ENCODE peak calls at places on chromosome 11, in four cellular contexts. One of them, this sample, is unnamed.

GRCh38 chr11:60851327-60852059 is 4.3 kb downstream of the PTGDR2 start:
- DNase-seq in nephron progenitor cell: no peak
- DNase-seq in stimulated activated CD8-positive, alpha-beta memory T cell treated with anti-CD3 and anti-CD28 coated beads, Interleukin-4, amount 100 ng/mL, for 1 hour: no peak
- DNase-seq in fibroblast of the conjunctiva: no peak
- DNase-seq in this sample: no peak

GRCh38 chr11:35785287-35786167 is 123.0 kb downstream of the TRIM44 start:
- DNase-seq in fibroblast of the conjunctiva: no peak
- DNase-seq in nephron progenitor cell: no peak
- DNase-seq in stimulated activated CD8-positive, alpha-beta memory T cell treated with anti-CD3 and anti-CD28 coated beads, Interleukin-4, amount 100 ng/mL, for 1 hour: no peak
- DNase-seq in this sample: no peak

GRCh38 chr11:46865340-46865739 is 19.3 kb upstream of the CKAP5 start:
- DNase-seq in nephron progenitor cell: no peak
- DNase-seq in stimulated activated CD8-positive, alpha-beta memory T cell treated with anti-CD3 and anti-CD28 coated beads, Interleukin-4, amount 100 ng/mL, for 1 hour: no peak
- DNase-seq in fibroblast of the conjunctiva: peak
- DNase-seq in this sample: no peak

GRCh38 chr11:119318240-119319135 is 1.6 kb upstream of the MCAM start:
- DNase-seq in fibroblast of the conjunctiva: no peak
- DNase-seq in stimulated activated CD8-positive, alpha-beta memory T cell treated with anti-CD3 and anti-CD28 coated beads, Interleukin-4, amount 100 ng/mL, for 1 hour: no peak
- DNase-seq in nephron progenitor cell: no peak
- DNase-seq in this sample: no peak

GRCh38 chr11:70247042-70247709 is 23.3 kb upstream of the PPFIA1 start:
- DNase-seq in nephron progenitor cell: no peak
- DNase-seq in fibroblast of the conjunctiva: no peak
- DNase-seq in stimulated activated CD8-positive, alpha-beta memory T cell treated with anti-CD3 and anti-CD28 coated beads, Interleukin-4, amount 100 ng/mL, for 1 hour: no peak
- DNase-seq in this sample: no peak

GRCh38 chr11:926341-926916 is 759 bp downstream of the AP2A2 start:
- DNase-seq in fibroblast of the conjunctiva: peak
- DNase-seq in nephron progenitor cell: peak
- DNase-seq in stimulated activated CD8-positive, alpha-beta memory T cell treated with anti-CD3 and anti-CD28 coated beads, Interleukin-4, amount 100 ng/mL, for 1 hour: no peak
- DNase-seq in this sample: no peak

GRCh38 chr11:94876645-94877445 is 96.5 kb downstream of the CWC15 start:
- DNase-seq in nephron progenitor cell: peak
- DNase-seq in fibroblast of the conjunctiva: peak
- DNase-seq in stimulated activated CD8-positive, alpha-beta memory T cell treated with anti-CD3 and anti-CD28 coated beads, Interleukin-4, amount 100 ng/mL, for 1 hour: peak
- DNase-seq in this sample: peak

GRCh38 chr11:108698844-108699642 is 34.2 kb downstream of the DDX10 start:
- DNase-seq in nephron progenitor cell: no peak
- DNase-seq in fibroblast of the conjunctiva: no peak
- DNase-seq in stimulated activated CD8-positive, alpha-beta memory T cell treated with anti-CD3 and anti-CD28 coated beads, Interleukin-4, amount 100 ng/mL, for 1 hour: no peak
- DNase-seq in this sample: no peak

GRCh38 chr11:117634756-117635593 is 162.0 kb downstream of the DSCAML1 start:
- DNase-seq in fibroblast of the conjunctiva: no peak
- DNase-seq in stimulated activated CD8-positive, alpha-beta memory T cell treated with anti-CD3 and anti-CD28 coated beads, Interleukin-4, amount 100 ng/mL, for 1 hour: no peak
- DNase-seq in nephron progenitor cell: peak
- DNase-seq in this sample: no peak

GRCh38 chr11:62805991-62806441 is 776 bp upstream of the NXF1 start:
- DNase-seq in stimulated activated CD8-positive, alpha-beta memory T cell treated with anti-CD3 and anti-CD28 coated beads, Interleukin-4, amount 100 ng/mL, for 1 hour: no peak
- DNase-seq in nephron progenitor cell: no peak
- DNase-seq in fibroblast of the conjunctiva: no peak
- DNase-seq in this sample: no peak

GRCh38 chr11:66386171-66387069 is 14.9 kb upstream of the SLC29A2 start:
- DNase-seq in fibroblast of the conjunctiva: peak
- DNase-seq in nephron progenitor cell: peak
- DNase-seq in stimulated activated CD8-positive, alpha-beta memory T cell treated with anti-CD3 and anti-CD28 coated beads, Interleukin-4, amount 100 ng/mL, for 1 hour: peak
- DNase-seq in this sample: peak

GRCh38 chr11:133961890-133962289 is 5.1 kb upstream of the IGSF9B start:
- DNase-seq in nephron progenitor cell: no peak
- DNase-seq in stimulated activated CD8-positive, alpha-beta memory T cell treated with anti-CD3 and anti-CD28 coated beads, Interleukin-4, amount 100 ng/mL, for 1 hour: no peak
- DNase-seq in fibroblast of the conjunctiva: no peak
- DNase-seq in this sample: no peak